ENCODE peak calls at places on chromosomes 6 and 20, in seven cellular contexts. One of them, this sample, is unnamed.

GRCh38 chr6:28719275-28719940 is 193.7 kb downstream of the GPX5 start:
- DNase-seq in activated CD8-positive, alpha-beta memory T cell treated with anti-CD3 and anti-CD28 coated beads, Interleukin-2, amount 50 U/mL, for 4 hours: no peak
- DNase-seq in renal cortical epithelial cell: no peak
- DNase-seq in COR-L47: no peak
- DNase-seq in nucleus accumbens: no peak
- DNase-seq in AG04450: no peak
- DNase-seq in EL: peak
- DNase-seq in this sample: no peak

GRCh38 chr20:19453781-19454310 is 241.4 kb downstream of the SLC24A3 start:
- DNase-seq in activated CD8-positive, alpha-beta memory T cell treated with anti-CD3 and anti-CD28 coated beads, Interleukin-2, amount 50 U/mL, for 4 hours: no peak
- DNase-seq in renal cortical epithelial cell: no peak
- DNase-seq in COR-L47: no peak
- DNase-seq in nucleus accumbens: no peak
- DNase-seq in AG04450: no peak
- DNase-seq in EL: no peak
- DNase-seq in this sample: no peak

GRCh38 chr20:11178946-11179654 is 505.3 kb upstream of the JAG1 start:
- DNase-seq in activated CD8-positive, alpha-beta memory T cell treated with anti-CD3 and anti-CD28 coated beads, Interleukin-2, amount 50 U/mL, for 4 hours: no peak
- DNase-seq in renal cortical epithelial cell: peak
- DNase-seq in COR-L47: no peak
- DNase-seq in nucleus accumbens: no peak
- DNase-seq in AG04450: peak
- DNase-seq in EL: peak
- DNase-seq in this sample: no peak

GRCh38 chr6:73516712-73517489 is 3.9 kb downstream of the EEF1A1 start:
- DNase-seq in activated CD8-positive, alpha-beta memory T cell treated with anti-CD3 and anti-CD28 coated beads, Interleukin-2, amount 50 U/mL, for 4 hours: no peak
- DNase-seq in renal cortical epithelial cell: peak
- DNase-seq in COR-L47: no peak
- DNase-seq in nucleus accumbens: no peak
- DNase-seq in AG04450: no peak
- DNase-seq in EL: peak
- DNase-seq in this sample: no peak

GRCh38 chr6:136289327-136289578 is 393 bp downstream of the BCLAF1 start:
- DNase-seq in activated CD8-positive, alpha-beta memory T cell treated with anti-CD3 and anti-CD28 coated beads, Interleukin-2, amount 50 U/mL, for 4 hours: peak
- DNase-seq in renal cortical epithelial cell: peak
- DNase-seq in COR-L47: peak
- DNase-seq in nucleus accumbens: peak
- DNase-seq in AG04450: peak
- DNase-seq in EL: peak
- DNase-seq in this sample: peak

GRCh38 chr20:34579191-34579661 is 20.7 kb downstream of the MAP1LC3A start:
- DNase-seq in activated CD8-positive, alpha-beta memory T cell treated with anti-CD3 and anti-CD28 coated beads, Interleukin-2, amount 50 U/mL, for 4 hours: no peak
- DNase-seq in renal cortical epithelial cell: peak
- DNase-seq in COR-L47: no peak
- DNase-seq in nucleus accumbens: peak
- DNase-seq in AG04450: no peak
- DNase-seq in EL: peak
- DNase-seq in this sample: peak

GRCh38 chr20:21027569-21027968 is 78.6 kb downstream of the LINC00237 start:
- DNase-seq in activated CD8-positive, alpha-beta memory T cell treated with anti-CD3 and anti-CD28 coated beads, Interleukin-2, amount 50 U/mL, for 4 hours: no peak
- DNase-seq in renal cortical epithelial cell: no peak
- DNase-seq in COR-L47: no peak
- DNase-seq in nucleus accumbens: no peak
- DNase-seq in AG04450: no peak
- DNase-seq in EL: peak
- DNase-seq in this sample: no peak

GRCh38 chr6:84340422-84340821 is 113.0 kb upstream of the CEP162 start:
- DNase-seq in activated CD8-positive, alpha-beta memory T cell treated with anti-CD3 and anti-CD28 coated beads, Interleukin-2, amount 50 U/mL, for 4 hours: no peak
- DNase-seq in renal cortical epithelial cell: no peak
- DNase-seq in COR-L47: no peak
- DNase-seq in nucleus accumbens: no peak
- DNase-seq in AG04450: no peak
- DNase-seq in EL: no peak
- DNase-seq in this sample: no peak

GRCh38 chr6:4264076-4264475 is 128.7 kb upstream of the ECI2 start:
- DNase-seq in activated CD8-positive, alpha-beta memory T cell treated with anti-CD3 and anti-CD28 coated beads, Interleukin-2, amount 50 U/mL, for 4 hours: no peak
- DNase-seq in renal cortical epithelial cell: no peak
- DNase-seq in COR-L47: no peak
- DNase-seq in nucleus accumbens: no peak
- DNase-seq in AG04450: no peak
- DNase-seq in EL: peak
- DNase-seq in this sample: no peak

GRCh38 chr6:138031850-138032249 is 75.4 kb downstream of the PERP start:
- DNase-seq in activated CD8-positive, alpha-beta memory T cell treated with anti-CD3 and anti-CD28 coated beads, Interleukin-2, amount 50 U/mL, for 4 hours: no peak
- DNase-seq in renal cortical epithelial cell: no peak
- DNase-seq in COR-L47: no peak
- DNase-seq in nucleus accumbens: no peak
- DNase-seq in AG04450: no peak
- DNase-seq in EL: no peak
- DNase-seq in this sample: no peak

GRCh38 chr6:22737331-22737730 is 168.0 kb downstream of the HDGFL1 start:
- DNase-seq in activated CD8-positive, alpha-beta memory T cell treated with anti-CD3 and anti-CD28 coated beads, Interleukin-2, amount 50 U/mL, for 4 hours: no peak
- DNase-seq in renal cortical epithelial cell: peak
- DNase-seq in COR-L47: peak
- DNase-seq in nucleus accumbens: peak
- DNase-seq in AG04450: no peak
- DNase-seq in EL: peak
- DNase-seq in this sample: peak

GRCh38 chr6:131683479-131683878 is 17.7 kb downstream of the OR2A4 start:
- DNase-seq in activated CD8-positive, alpha-beta memory T cell treated with anti-CD3 and anti-CD28 coated beads, Interleukin-2, amount 50 U/mL, for 4 hours: no peak
- DNase-seq in renal cortical epithelial cell: no peak
- DNase-seq in COR-L47: no peak
- DNase-seq in nucleus accumbens: no peak
- DNase-seq in AG04450: no peak
- DNase-seq in EL: no peak
- DNase-seq in this sample: no peak

GRCh38 chr6:14175031-14175430 is 57.5 kb downstream of the CD83 start:
- DNase-seq in activated CD8-positive, alpha-beta memory T cell treated with anti-CD3 and anti-CD28 coated beads, Interleukin-2, amount 50 U/mL, for 4 hours: no peak
- DNase-seq in renal cortical epithelial cell: no peak
- DNase-seq in COR-L47: no peak
- DNase-seq in nucleus accumbens: no peak
- DNase-seq in AG04450: no peak
- DNase-seq in EL: no peak
- DNase-seq in this sample: no peak

GRCh38 chr20:63522091-63522868 is 1.7 kb downstream of the PPDPF start:
- DNase-seq in activated CD8-positive, alpha-beta memory T cell treated with anti-CD3 and anti-CD28 coated beads, Interleukin-2, amount 50 U/mL, for 4 hours: peak
- DNase-seq in renal cortical epithelial cell: no peak
- DNase-seq in COR-L47: no peak
- DNase-seq in nucleus accumbens: no peak
- DNase-seq in AG04450: no peak
- DNase-seq in EL: no peak
- DNase-seq in this sample: no peak

GRCh38 chr20:49287555-49288249 is 9.8 kb upstream of the ZNFX1 start:
- DNase-seq in activated CD8-positive, alpha-beta memory T cell treated with anti-CD3 and anti-CD28 coated beads, Interleukin-2, amount 50 U/mL, for 4 hours: no peak
- DNase-seq in renal cortical epithelial cell: peak
- DNase-seq in COR-L47: no peak
- DNase-seq in nucleus accumbens: no peak
- DNase-seq in AG04450: no peak
- DNase-seq in EL: peak
- DNase-seq in this sample: no peak

GRCh38 chr6:16493112-16493511 is 254.7 kb downstream of the GMPR start:
- DNase-seq in activated CD8-positive, alpha-beta memory T cell treated with anti-CD3 and anti-CD28 coated beads, Interleukin-2, amount 50 U/mL, for 4 hours: no peak
- DNase-seq in renal cortical epithelial cell: no peak
- DNase-seq in COR-L47: no peak
- DNase-seq in nucleus accumbens: no peak
- DNase-seq in AG04450: no peak
- DNase-seq in EL: no peak
- DNase-seq in this sample: no peak

GRCh38 chr20:7974785-7975435 is 34.7 kb upstream of the HAO1 start:
- DNase-seq in activated CD8-positive, alpha-beta memory T cell treated with anti-CD3 and anti-CD28 coated beads, Interleukin-2, amount 50 U/mL, for 4 hours: no peak
- DNase-seq in renal cortical epithelial cell: no peak
- DNase-seq in COR-L47: no peak
- DNase-seq in nucleus accumbens: no peak
- DNase-seq in AG04450: no peak
- DNase-seq in EL: no peak
- DNase-seq in this sample: no peak

GRCh38 chr6:53412751-53413150 is 64.0 kb upstream of the ELOVL5 start:
- DNase-seq in activated CD8-positive, alpha-beta memory T cell treated with anti-CD3 and anti-CD28 coated beads, Interleukin-2, amount 50 U/mL, for 4 hours: no peak
- DNase-seq in renal cortical epithelial cell: no peak
- DNase-seq in COR-L47: no peak
- DNase-seq in nucleus accumbens: no peak
- DNase-seq in AG04450: no peak
- DNase-seq in EL: no peak
- DNase-seq in this sample: no peak

This sample was measured in caudate nucleus.